ENCODE peak calls at places on chromosomes 2 and 18, in four cellular contexts. W, E, Q and N are unnamed samples.

GRCh38 chr2:75562513-75562864 is 1.8 kb upstream of the EVA1A start:
- DNase-seq in W (no peak), E (no peak), Q (no peak), N (no peak)

GRCh38 chr18:73124165-73124564 is 256.4 kb upstream of the NETO1 start:
- DNase-seq in W (no peak), E (no peak), Q (no peak), N (no peak)

GRCh38 chr2:105929506-105929905 is 184.8 kb downstream of the NCK2 start:
- DNase-seq in W (no peak), E (no peak), Q (no peak), N (no peak)

GRCh38 chr2:5587726-5588125 is 104.5 kb upstream of the SOX11 start:
- DNase-seq in E (no peak), Q (no peak), W (no peak), N (no peak)

GRCh38 chr2:27752551-27753237 is 18.8 kb upstream of the MRPL33 start:
- DNase-seq in W (no peak), Q (peak; percentile 24), E (peak; percentile 17), N (peak; percentile 30)

GRCh38 chr2:217049376-217049775 is 189.5 kb upstream of the TNP1 start:
- DNase-seq in Q (no peak), W (no peak), E (no peak), N (no peak)

GRCh38 chr2:204452464-204453023 is 92.7 kb upstream of the PARD3B start:
- DNase-seq in E (peak; percentile 32), W (no peak), Q (peak; percentile 10), N (peak; percentile 22)

GRCh38 chr18:44681039-44681595 is 429 bp downstream of the SETBP1 start:
- DNase-seq in E (no peak), Q (no peak), W (no peak), N (no peak)

GRCh38 chr2:72781500-72781899 is 44.3 kb downstream of the EXOC6B start:
- DNase-seq in Q (no peak), E (no peak), W (no peak), N (no peak)

GRCh38 chr2:210502997-210503621 is 26.6 kb upstream of the LANCL1 start:
- DNase-seq in Q (peak; percentile 32), E (peak; percentile 41), W (no peak), N (peak; percentile 39)

GRCh38 chr2:85551698-85552678 is 9.3 kb downstream of the GGCX start:
- DNase-seq in E (peak; percentile 77), Q (peak; percentile 85), W (peak; percentile 63), N (peak; percentile 85)

GRCh38 chr2:134228493-134228903 is 25.4 kb upstream of the MGAT5 start:
- DNase-seq in Q (no peak), W (no peak), E (no peak), N (peak; percentile 19)

GRCh38 chr2:159961005-159961404 is 101.4 kb downstream of the PLA2R1 start:
- DNase-seq in W (no peak), E (no peak), Q (no peak), N (no peak)